ENCODE peak calls at places on chromosomes 1 and 21, in five cellular contexts. One of them, this sample, is unnamed.

GRCh38 chr1:231576804-231577718 is 48.6 kb downstream of the TSNAX start:
- DNase-seq in H1: no peak
- DNase-seq in HepG2: peak; percentile 80
- DNase-seq in NT2/D1: no peak
- DNase-seq in GM12878: no peak
- DNase-seq in this sample: no peak

GRCh38 chr1:59693431-59693830 is 121.3 kb upstream of the HOOK1 start:
- DNase-seq in H1: no peak
- DNase-seq in HepG2: no peak
- DNase-seq in NT2/D1: no peak
- DNase-seq in GM12878: no peak
- DNase-seq in this sample: no peak

GRCh38 chr1:203954788-203955552 is 93.6 kb downstream of the SNRPE start:
- DNase-seq in H1: no peak
- DNase-seq in HepG2: no peak
- DNase-seq in NT2/D1: no peak
- DNase-seq in GM12878: no peak
- DNase-seq in this sample: no peak

GRCh38 chr1:109762039-109762585 is 1.6 kb downstream of the EPS8L3 start:
- DNase-seq in H1: no peak
- DNase-seq in HepG2: no peak
- DNase-seq in NT2/D1: no peak
- DNase-seq in GM12878: no peak
- DNase-seq in this sample: no peak

GRCh38 chr21:31205412-31205811 is 138.6 kb downstream of the TIAM1 start:
- DNase-seq in H1: no peak
- DNase-seq in HepG2: no peak
- DNase-seq in NT2/D1: no peak
- DNase-seq in GM12878: no peak
- DNase-seq in this sample: no peak

GRCh38 chr1:111734426-111734825 is 4.8 kb downstream of the INKA2 start:
- DNase-seq in H1: no peak
- DNase-seq in HepG2: no peak
- DNase-seq in NT2/D1: no peak
- DNase-seq in GM12878: no peak
- DNase-seq in this sample: no peak

GRCh38 chr1:210262167-210262896 is 29.7 kb downstream of the SERTAD4 start:
- DNase-seq in H1: no peak
- DNase-seq in HepG2: peak; percentile 32
- DNase-seq in NT2/D1: no peak
- DNase-seq in GM12878: no peak
- DNase-seq in this sample: no peak

GRCh38 chr1:238476881-238477280 is 586.2 kb upstream of the ZP4 start:
- DNase-seq in H1: no peak
- DNase-seq in HepG2: no peak
- DNase-seq in NT2/D1: no peak
- DNase-seq in GM12878: no peak
- DNase-seq in this sample: no peak

GRCh38 chr1:240500681-240501080 is 111.3 kb downstream of the GREM2 start:
- DNase-seq in H1: no peak
- DNase-seq in HepG2: no peak
- DNase-seq in NT2/D1: no peak
- DNase-seq in GM12878: no peak
- DNase-seq in this sample: no peak

GRCh38 chr1:46184920-46185658 is 8.8 kb upstream of the P3R3URF start:
- DNase-seq in H1: no peak
- DNase-seq in HepG2: no peak
- DNase-seq in NT2/D1: no peak
- DNase-seq in GM12878: no peak
- DNase-seq in this sample: no peak

DNA sequence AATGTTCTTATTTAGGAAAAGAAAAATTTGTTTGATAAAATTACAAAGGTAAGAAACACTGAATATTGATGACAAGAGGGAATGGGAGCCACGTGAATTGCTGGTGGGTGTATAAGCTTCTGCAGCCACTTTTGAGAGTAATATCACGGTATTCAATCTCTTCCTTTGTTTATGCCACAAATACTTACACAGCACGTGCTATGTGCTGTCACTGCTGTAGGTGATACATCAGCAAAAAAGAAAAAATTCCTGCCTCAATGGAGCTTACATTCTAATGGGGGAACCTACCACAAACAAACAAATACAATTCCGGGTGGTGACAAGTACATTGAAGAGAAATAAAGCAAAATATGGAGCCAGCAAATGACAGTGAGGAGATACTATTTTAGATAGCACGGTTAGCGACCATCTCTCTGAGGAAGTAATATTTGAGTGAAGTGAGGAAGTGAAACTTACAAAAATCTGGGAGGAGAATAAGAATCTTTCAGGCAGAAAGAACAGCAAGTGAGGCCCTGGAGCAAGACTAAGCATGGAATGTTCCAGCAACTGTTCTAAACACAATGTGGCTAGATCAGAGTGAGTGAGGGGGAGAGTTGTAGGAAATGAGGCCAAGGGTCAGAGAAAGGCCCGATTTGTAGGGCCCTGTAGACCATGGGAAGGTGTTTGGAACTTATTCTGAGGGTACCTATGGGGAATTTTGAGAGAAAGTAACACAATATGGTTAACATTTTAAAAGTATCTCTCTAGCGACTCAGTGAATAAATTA is 2.6 kb upstream of the FCRLB start:
- DNase-seq in H1: no peak
- DNase-seq in HepG2: no peak
- DNase-seq in NT2/D1: no peak
- DNase-seq in GM12878: no peak
- DNase-seq in this sample: no peak
- TF ChIP-seq SUZ12 in H1: no peak
- TF ChIP-seq SUZ12 in HepG2: no peak
- TF ChIP-seq SUZ12 in NT2/D1: no peak
- TF ChIP-seq SUZ12 in GM12878: no peak
- TF ChIP-seq SUZ12 in this sample: no peak

DNA sequence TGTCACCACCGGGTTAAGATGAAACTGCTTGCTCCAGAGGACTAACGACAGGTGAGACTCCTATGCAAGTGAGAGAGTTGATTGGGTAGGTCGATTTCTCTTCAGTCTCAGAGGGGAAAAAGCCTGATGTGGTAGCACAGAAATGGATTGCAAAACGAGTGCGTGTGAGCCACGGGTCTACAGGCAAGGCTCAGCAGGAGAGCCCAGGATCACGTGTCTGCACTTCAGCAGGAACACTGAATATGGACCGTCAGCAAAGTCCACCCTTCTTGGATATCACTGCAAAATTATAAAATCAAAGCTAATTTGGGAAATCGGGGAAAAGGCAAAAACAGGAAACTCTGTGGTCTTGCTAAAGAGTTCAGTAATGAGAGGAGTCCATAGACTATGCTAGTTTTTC is 107.7 kb upstream of the ZNF648 start:
- DNase-seq in H1: no peak
- DNase-seq in HepG2: no peak
- DNase-seq in NT2/D1: no peak
- DNase-seq in GM12878: no peak
- DNase-seq in this sample: no peak
- TF ChIP-seq SUZ12 in H1: no peak
- TF ChIP-seq SUZ12 in HepG2: no peak
- TF ChIP-seq SUZ12 in NT2/D1: no peak
- TF ChIP-seq SUZ12 in GM12878: no peak
- TF ChIP-seq SUZ12 in this sample: no peak

DNA sequence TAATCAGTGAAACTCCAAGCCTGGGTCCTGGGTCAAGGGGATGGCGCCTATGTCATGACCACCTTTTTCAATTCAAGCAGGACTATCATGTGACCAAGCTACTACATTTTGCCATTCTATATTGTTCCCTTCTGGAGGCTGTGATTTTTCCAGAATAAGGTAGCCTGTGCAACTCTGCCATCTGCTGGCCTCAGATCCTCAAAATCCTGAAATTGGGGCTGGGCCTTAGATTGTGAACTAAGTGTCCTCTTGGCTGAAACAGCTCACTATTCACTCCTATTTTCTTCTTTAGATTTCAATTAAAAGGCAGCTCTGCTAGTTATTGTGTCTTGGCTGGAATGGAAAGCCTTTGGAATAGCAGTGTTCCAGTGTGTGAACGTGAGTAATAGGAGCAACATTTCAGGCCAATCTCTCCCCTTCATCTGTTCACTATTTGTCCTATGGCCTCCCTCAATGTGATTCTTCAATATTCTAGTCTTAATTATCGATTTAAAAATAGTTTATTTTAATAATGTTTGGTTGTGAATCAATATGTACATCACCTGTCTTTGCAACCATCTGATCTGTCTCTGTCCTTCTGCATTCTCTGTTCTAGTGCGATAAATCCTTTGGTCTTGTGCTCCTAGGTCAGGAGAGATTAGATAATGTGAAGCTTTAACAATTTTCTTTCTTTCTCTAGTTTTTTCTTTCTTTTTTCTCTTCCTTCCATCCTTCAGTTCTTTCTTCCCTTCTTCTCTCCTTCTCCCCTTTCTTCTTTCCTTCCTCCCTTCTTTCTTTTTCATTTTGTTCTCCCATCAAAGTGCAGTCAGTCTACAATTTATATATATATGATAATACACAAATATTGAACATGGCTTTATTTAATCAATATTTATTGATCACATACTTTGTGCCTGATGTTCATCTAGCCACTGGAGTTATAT is 69.8 kb downstream of the CR1 start:
- DNase-seq in H1: no peak
- DNase-seq in HepG2: no peak
- DNase-seq in NT2/D1: no peak
- DNase-seq in GM12878: no peak
- DNase-seq in this sample: no peak
- TF ChIP-seq SUZ12 in H1: no peak
- TF ChIP-seq SUZ12 in HepG2: no peak
- TF ChIP-seq SUZ12 in NT2/D1: no peak
- TF ChIP-seq SUZ12 in GM12878: no peak
- TF ChIP-seq SUZ12 in this sample: no peak

DNA sequence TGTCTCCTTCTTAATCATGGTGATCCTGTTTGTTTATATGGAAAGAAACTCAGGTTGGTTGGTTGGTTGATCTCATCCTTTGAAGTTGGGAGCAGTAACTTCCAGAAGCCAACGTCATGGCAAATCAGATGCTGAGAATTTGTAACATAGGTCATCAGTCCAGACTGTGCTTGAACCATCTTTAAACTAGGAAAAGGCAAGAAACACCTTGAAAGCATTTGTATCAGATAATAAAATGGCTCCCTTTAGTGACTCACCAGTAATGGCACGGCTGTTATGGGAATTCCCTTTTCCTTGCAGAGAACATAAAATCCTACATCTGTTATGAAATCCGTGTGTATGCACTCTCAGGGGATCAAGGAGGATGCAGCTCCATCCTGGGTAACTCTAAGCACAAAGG is 58.1 kb downstream of the SERBP1 start:
- DNase-seq in H1: no peak
- DNase-seq in HepG2: no peak
- DNase-seq in NT2/D1: no peak
- DNase-seq in GM12878: no peak
- DNase-seq in this sample: no peak
- TF ChIP-seq SUZ12 in H1: no peak
- TF ChIP-seq SUZ12 in HepG2: no peak
- TF ChIP-seq SUZ12 in NT2/D1: no peak
- TF ChIP-seq SUZ12 in GM12878: no peak
- TF ChIP-seq SUZ12 in this sample: no peak

GRCh38 chr1:10252508-10252907 is 42.1 kb downstream of the KIF1B start:
- DNase-seq in H1: no peak
- DNase-seq in HepG2: peak; percentile 20
- DNase-seq in NT2/D1: no peak
- DNase-seq in GM12878: no peak
- DNase-seq in this sample: no peak

GRCh38 chr1:10253149-10253548 is 42.8 kb downstream of the KIF1B start:
- DNase-seq in H1: no peak
- DNase-seq in HepG2: no peak
- DNase-seq in NT2/D1: no peak
- DNase-seq in GM12878: no peak
- DNase-seq in this sample: no peak

GRCh38 chr1:10253755-10254154 is 43.4 kb downstream of the KIF1B start:
- DNase-seq in H1: no peak
- DNase-seq in HepG2: no peak
- DNase-seq in NT2/D1: no peak
- DNase-seq in GM12878: no peak
- DNase-seq in this sample: peak; percentile 16

GRCh38 chr1:10263450-10264082 is 53.2 kb downstream of the KIF1B start:
- DNase-seq in H1: no peak
- DNase-seq in HepG2: no peak
- DNase-seq in NT2/D1: no peak
- DNase-seq in GM12878: no peak
- DNase-seq in this sample: no peak

DNA sequence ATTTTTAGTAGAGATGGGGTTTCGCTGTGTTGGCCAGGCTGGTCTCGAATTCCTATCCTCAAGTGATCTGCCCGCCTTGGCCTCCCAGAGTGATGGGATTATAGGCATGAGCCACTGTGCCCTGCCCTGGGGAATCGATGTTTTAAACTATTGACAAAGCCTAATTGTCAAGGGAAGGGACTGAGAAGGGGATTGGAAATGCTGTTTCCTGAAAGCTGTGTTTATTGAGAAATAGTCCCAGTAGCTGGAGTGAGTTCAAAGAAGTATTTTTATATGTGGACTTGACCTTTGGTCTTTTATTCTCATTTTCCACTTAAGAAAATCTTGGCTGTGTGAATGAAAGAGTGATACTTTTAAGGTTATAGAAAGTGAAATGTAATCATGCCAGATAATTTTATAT is 47.5 kb downstream of the KIF1B start:
- DNase-seq in H1: no peak
- DNase-seq in HepG2: peak; percentile 14
- DNase-seq in NT2/D1: no peak
- DNase-seq in GM12878: no peak
- DNase-seq in this sample: no peak
- TF ChIP-seq SUZ12 in H1: no peak
- TF ChIP-seq SUZ12 in HepG2: no peak
- TF ChIP-seq SUZ12 in NT2/D1: no peak
- TF ChIP-seq SUZ12 in GM12878: no peak
- TF ChIP-seq SUZ12 in this sample: no peak

GRCh38 chr1:24252185-24252584 is 65.1 kb upstream of the IFNLR1 start:
- DNase-seq in H1: no peak
- DNase-seq in HepG2: no peak
- DNase-seq in NT2/D1: no peak
- DNase-seq in GM12878: no peak
- DNase-seq in this sample: no peak
- TF ChIP-seq SUZ12 in H1: no peak
- TF ChIP-seq SUZ12 in HepG2: no peak
- TF ChIP-seq SUZ12 in NT2/D1: no peak
- TF ChIP-seq SUZ12 in GM12878: no peak
- TF ChIP-seq SUZ12 in this sample: no peak

DNA sequence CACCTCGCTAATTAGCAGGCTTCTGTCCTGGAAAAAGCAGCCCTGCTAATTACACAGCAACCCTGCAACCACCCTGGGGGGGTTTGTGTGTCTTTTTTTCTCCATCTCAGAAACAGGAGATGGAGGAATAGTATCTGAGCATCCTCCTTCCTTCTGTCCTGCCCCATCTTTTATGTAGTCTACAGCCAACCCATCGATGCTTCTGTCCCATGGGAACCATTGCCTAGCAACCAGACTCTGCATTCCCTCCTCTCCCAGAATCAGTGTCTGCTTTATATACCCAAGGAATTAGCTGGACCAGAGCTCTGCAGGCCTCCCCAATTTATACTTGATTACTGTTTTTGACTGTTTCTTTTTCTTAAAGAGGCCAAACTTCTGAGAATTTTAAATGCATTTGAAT is 35.1 kb downstream of the LRRC38 start:
- DNase-seq in H1: no peak
- DNase-seq in HepG2: no peak
- DNase-seq in NT2/D1: no peak
- DNase-seq in GM12878: no peak
- DNase-seq in this sample: no peak
- TF ChIP-seq SUZ12 in H1: no peak
- TF ChIP-seq SUZ12 in HepG2: no peak
- TF ChIP-seq SUZ12 in NT2/D1: no peak
- TF ChIP-seq SUZ12 in GM12878: no peak
- TF ChIP-seq SUZ12 in this sample: no peak